ENCODE peak calls at places on chromosomes 6 and 20, in eight cellular contexts. O, D, B, L, J, E, C and V are unnamed samples.

GRCh38 chr6:152981989-152982767 is 663 bp downstream of the FBXO5 start:
- DNase-seq in O (peak), D (peak), B (no peak), L (no peak), J (peak), E (no peak), C (peak), V (peak)

GRCh38 chr6:28393912-28394662 is 5.5 kb downstream of the ZSCAN12 start:
- DNase-seq in O (no peak), D (peak), B (no peak), L (peak), J (no peak), E (no peak), C (no peak), V (no peak)

GRCh38 chr6:79453558-79454042 is 83.6 kb downstream of the LCA5 start:
- DNase-seq in O (no peak), D (peak), B (no peak), L (peak), J (no peak), E (no peak), C (no peak), V (no peak)

GRCh38 chr6:6946477-6947145 is 161.2 kb upstream of the RREB1 start:
- DNase-seq in O (no peak), D (no peak), B (no peak), L (no peak), J (no peak), E (no peak), C (no peak), V (no peak)

GRCh38 chr20:23320317-23320716 is 30.3 kb upstream of the NXT1 start:
- DNase-seq in O (no peak), D (peak), B (no peak), L (peak), J (no peak), E (peak), C (no peak), V (peak)

GRCh38 chr6:87945181-87945580 is 102.5 kb upstream of the SPACA1 start:
- DNase-seq in O (no peak), D (no peak), B (no peak), L (no peak), J (no peak), E (no peak), C (no peak), V (no peak)

GRCh38 chr20:1500496-1500895 is 9.3 kb upstream of the SIRPB2 start:
- DNase-seq in O (no peak), D (no peak), B (no peak), L (peak), J (no peak), E (peak), C (no peak), V (no peak)

GRCh38 chr6:28141500-28142329 is at the start of gene ZKSCAN8:
- DNase-seq in O (peak), D (peak), B (peak), L (peak), J (peak), E (peak), C (peak), V (peak)

GRCh38 chr6:156776470-156776840 is 723 bp upstream of the ARID1B start:
- DNase-seq in O (no peak), D (no peak), B (no peak), L (peak), J (no peak), E (no peak), C (no peak), V (no peak)

GRCh38 chr6:132687306-132687705 is 26.5 kb downstream of the VNN1 start:
- DNase-seq in O (no peak), D (peak), B (peak), L (peak), J (no peak), E (peak), C (no peak), V (no peak)

GRCh38 chr6:118589186-118589585 is 41.1 kb downstream of the PLN start:
- DNase-seq in O (no peak), D (no peak), B (no peak), L (peak), J (no peak), E (no peak), C (no peak), V (no peak)

GRCh38 chr20:62710886-62711702 is 2.5 kb downstream of the NTSR1 start:
- DNase-seq in O (no peak), D (peak), B (no peak), L (no peak), J (no peak), E (peak), C (no peak), V (no peak)

GRCh38 chr6:146339716-146340115 is 203.9 kb upstream of the RAB32 start:
- DNase-seq in O (no peak), D (peak), B (peak), L (peak), J (no peak), E (peak), C (no peak), V (no peak)

GRCh38 chr6:149897015-149897697 is 757 bp downstream of the RAET1E start:
- DNase-seq in O (peak), D (peak), B (peak), L (peak), J (no peak), E (peak), C (no peak), V (no peak)

GRCh38 chr6:75421316-75422023 is 72.1 kb downstream of the FILIP1 start:
- DNase-seq in O (no peak), D (no peak), B (no peak), L (no peak), J (no peak), E (no peak), C (no peak), V (no peak)

GRCh38 chr20:25050501-25051350 is 7.2 kb downstream of the ACSS1 start:
- DNase-seq in O (peak), D (no peak), B (no peak), L (no peak), J (no peak), E (no peak), C (no peak), V (no peak)

GRCh38 chr6:37276916-37277509 is 19.1 kb upstream of the TMEM217 start:
- DNase-seq in O (no peak), D (no peak), B (no peak), L (no peak), J (no peak), E (peak), C (no peak), V (no peak)

GRCh38 chr6:32700391-32701040 is 34.1 kb upstream of the HLA-DQB1 start:
- DNase-seq in O (no peak), D (peak), B (peak), L (peak), J (peak), E (peak), C (peak), V (peak)

GRCh38 chr6:117829594-117830319 is 77.3 kb upstream of the SLC35F1 start:
- DNase-seq in O (no peak), D (peak), B (peak), L (peak), J (no peak), E (peak), C (no peak), V (peak)

GRCh38 chr6:107179004-107179403 is 63.7 kb upstream of the BEND3 start:
- DNase-seq in O (no peak), D (peak), B (no peak), L (peak), J (no peak), E (peak), C (no peak), V (no peak)

GRCh38 chr6:140554421-140554820 is 1180.0 kb upstream of the CITED2 start:
- DNase-seq in O (no peak), D (no peak), B (no peak), L (no peak), J (no peak), E (no peak), C (no peak), V (no peak)